ENCODE peak calls at places on chromosomes 2 and 18, in eight cellular contexts. P is WTC11; C is GM13976; G is CD8-positive, alpha-beta T cell; B is fibroblast of pulmonary artery; Q is cardiac muscle cell; S is fibroblast of lung; U is HCT116. I is an unnamed sample.

GRCh38 chr18:51654441-51655326 is 457.2 kb upstream of the MEX3C start:
- DNase-seq in P (peak; percentile 75), C (peak; percentile 38), G (no peak), B (no peak), Q (no peak), S (no peak), U (no peak), I (peak; percentile 20)

GRCh38 chr2:105272176-105272575 is 30.6 kb downstream of the GPR45 start:
- DNase-seq in P (no peak), C (no peak), G (no peak), B (no peak), Q (no peak), S (no peak), U (no peak), I (no peak)

GRCh38 chr2:230227216-230227615 is 1.7 kb downstream of the SP140 start:
- DNase-seq in P (no peak), C (no peak), G (no peak), B (no peak), Q (no peak), S (no peak), U (no peak), I (no peak)

GRCh38 chr2:101517753-101518152 is 42.8 kb upstream of the RFX8 start:
- DNase-seq in P (no peak), C (no peak), G (no peak), B (peak; percentile 76), Q (peak; percentile 71), S (peak; percentile 82), U (no peak), I (no peak)

GRCh38 chr2:196808281-196808680 is 874 bp downstream of the C2orf66 start:
- DNase-seq in P (no peak), C (no peak), G (no peak), B (peak; percentile 31), Q (peak; percentile 25), S (no peak), U (no peak), I (no peak)

GRCh38 chr18:2139676-2140075 is 431.6 kb downstream of the METTL4 start:
- DNase-seq in P (no peak), C (no peak), G (no peak), B (peak; percentile 69), Q (peak; percentile 68), S (peak; percentile 70), U (no peak), I (no peak)

GRCh38 chr2:153818242-153818641 is 53.5 kb upstream of the GALNT13 start:
- DNase-seq in P (no peak), C (no peak), G (no peak), B (no peak), Q (no peak), S (no peak), U (no peak), I (no peak)

GRCh38 chr2:14272396-14273077 is 360.0 kb upstream of the LRATD1 start:
- DNase-seq in P (no peak), C (no peak), G (no peak), B (no peak), Q (no peak), S (no peak), U (no peak), I (no peak)

GRCh38 chr2:235669983-235670962 is 176.4 kb downstream of the AGAP1 start:
- DNase-seq in P (peak; percentile 66), C (no peak), G (no peak), B (peak; percentile 80), Q (peak; percentile 85), S (peak; percentile 81), U (no peak), I (peak; percentile 80)

GRCh38 chr2:70785137-70785911 is 5.1 kb downstream of the FIGLA start:
- DNase-seq in P (peak; percentile 55), C (peak; percentile 51), G (no peak), B (peak; percentile 47), Q (peak; percentile 48), S (peak; percentile 31), U (peak; percentile 41), I (peak; percentile 57)

GRCh38 chr2:25677877-25678276 is 4.5 kb upstream of the DTNB start:
- DNase-seq in P (no peak), C (no peak), G (no peak), B (no peak), Q (no peak), S (peak; percentile 0), U (no peak), I (no peak)

GRCh38 chr2:174342600-174343342 is 8.0 kb downstream of the SP9 start:
- DNase-seq in P (peak; percentile 29), C (no peak), G (no peak), B (no peak), Q (no peak), S (no peak), U (no peak), I (peak; percentile 42)

GRCh38 chr2:3223080-3223923 is 154.3 kb downstream of the EIPR1 start:
- DNase-seq in P (no peak), C (peak; percentile 86), G (peak; percentile 17), B (peak; percentile 77), Q (peak; percentile 55), S (peak; percentile 79), U (no peak), I (no peak)

DNA sequence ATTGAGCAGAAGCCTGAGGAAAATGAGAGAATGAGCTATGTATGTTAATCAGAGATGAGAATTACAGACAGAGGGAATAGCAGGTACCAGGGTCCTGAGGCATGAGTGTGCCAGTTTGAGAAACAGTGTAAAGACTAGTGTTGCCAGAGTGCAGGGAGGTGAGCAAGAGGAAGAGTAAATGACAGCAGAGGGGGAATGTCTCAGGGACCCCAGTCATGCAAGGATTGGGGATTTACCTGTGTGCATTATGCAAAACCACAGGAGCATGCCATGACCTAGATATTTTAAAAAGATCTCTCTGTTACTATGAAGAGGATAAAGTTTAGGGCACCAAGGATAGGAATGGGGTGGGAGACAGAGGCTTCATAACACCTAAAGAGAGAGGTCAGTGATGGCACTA is 72.1 kb downstream of the TTC32 start:
- DNase-seq in P (no peak), C (no peak), G (no peak), B (no peak), Q (no peak), S (no peak), U (no peak), I (no peak)
- TF ChIP-seq CTCF in P (no peak), C (no peak), G (no peak), B (no peak), Q (no peak), S (no peak), U (no peak), I (no peak)

GRCh38 chr2:134918518-134919359 is at the start of gene CCNT2:
- DNase-seq in P (peak; percentile 98), C (peak; percentile 98), G (peak; percentile 99), B (peak; percentile 99), Q (peak; percentile 100), S (peak; percentile 98), U (peak; percentile 98), I (peak; percentile 100)
- TF ChIP-seq CTCF in P (no peak), C (no peak), G (no peak), B (no peak), Q (no peak), S (no peak), U (no peak), I (no peak)

GRCh38 chr2:219736196-219736595 is 108.8 kb downstream of the SLC4A3 start:
- DNase-seq in P (no peak), C (peak; percentile 33), G (no peak), B (peak; percentile 84), Q (peak; percentile 87), S (peak; percentile 79), U (peak; percentile 44), I (no peak)
- TF ChIP-seq CTCF in P (peak; percentile 28), C (peak; percentile 24), G (peak; percentile 17), B (peak; percentile 60), Q (peak; percentile 58), S (peak; percentile 52), U (peak; percentile 53), I (peak; percentile 66)

GRCh38 chr2:191870744-191871143 is 23.9 kb upstream of the CAVIN2 start:
- DNase-seq in P (peak; percentile 14), C (no peak), G (no peak), B (no peak), Q (no peak), S (no peak), U (no peak), I (no peak)
- TF ChIP-seq CTCF in P (no peak), C (no peak), G (no peak), B (peak; percentile 20), Q (no peak), S (peak; percentile 12), U (peak; percentile 7), I (no peak)

DNA sequence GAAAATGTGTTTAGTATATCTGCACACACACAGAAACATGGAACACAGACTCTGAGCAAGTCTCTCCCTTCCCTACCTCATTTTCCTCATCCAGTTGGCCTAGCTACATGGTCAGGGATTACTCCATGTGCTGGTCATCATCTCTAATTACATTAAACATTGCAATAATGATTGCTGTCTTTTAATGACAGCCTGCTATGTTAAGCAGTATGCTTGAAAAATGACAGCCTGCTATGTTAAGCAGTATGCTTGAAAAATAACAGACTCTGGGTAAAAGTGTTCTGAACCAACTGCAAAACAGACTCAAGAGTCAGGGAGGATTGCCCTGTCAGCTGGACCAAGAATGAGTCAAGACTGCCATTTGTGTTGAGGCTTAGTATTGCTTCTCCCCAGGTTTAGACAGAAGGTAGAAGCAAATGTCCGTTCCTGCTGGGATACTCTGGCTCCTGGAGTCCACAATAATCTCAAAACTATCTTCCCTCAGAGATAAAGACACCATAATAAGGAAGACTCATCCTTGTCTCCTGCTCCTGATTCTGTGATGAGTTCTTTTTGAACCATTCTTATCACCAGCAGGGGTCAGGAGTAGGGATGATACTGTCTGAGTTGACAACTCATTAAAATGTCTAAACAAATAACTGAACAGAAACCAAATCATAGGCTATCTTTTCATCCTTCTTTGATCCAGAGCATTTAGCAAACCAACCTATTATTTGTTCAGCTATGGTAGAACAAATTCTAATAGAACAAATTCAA is 57.7 kb downstream of the CCDC93 start:
- DNase-seq in P (no peak), C (no peak), G (no peak), B (no peak), Q (no peak), S (no peak), U (no peak), I (no peak)
- TF ChIP-seq CTCF in P (no peak), C (peak; percentile 19), G (no peak), B (peak; percentile 8), Q (peak; percentile 7), S (no peak), U (peak; percentile 5), I (peak; percentile 31)

GRCh38 chr18:79875931-79876461 is 75.5 kb downstream of the SLC66A2 start:
- DNase-seq in P (no peak), C (no peak), G (no peak), B (no peak), Q (no peak), S (no peak), U (no peak), I (no peak)

GRCh38 chr18:79874553-79875530 is 76.6 kb downstream of the SLC66A2 start:
- DNase-seq in P (no peak), C (peak; percentile 31), G (no peak), B (no peak), Q (no peak), S (no peak), U (no peak), I (no peak)

GRCh38 chr18:79875531-79875919 is 75.9 kb downstream of the SLC66A2 start:
- DNase-seq in P (no peak), C (no peak), G (no peak), B (no peak), Q (no peak), S (no peak), U (no peak), I (no peak)

GRCh38 chr18:79877163-79878091 is 74.0 kb downstream of the SLC66A2 start:
- DNase-seq in P (no peak), C (no peak), G (no peak), B (no peak), Q (no peak), S (no peak), U (no peak), I (no peak)

GRCh38 chr18:79876497-79876896 is 75.0 kb downstream of the SLC66A2 start:
- DNase-seq in P (no peak), C (no peak), G (no peak), B (no peak), Q (no peak), S (no peak), U (no peak), I (no peak)
- TF ChIP-seq CTCF in P (no peak), C (no peak), G (no peak), B (no peak), Q (no peak), S (no peak), U (no peak), I (no peak)